ENCODE peak calls at places on chromosomes 7 and 10, in eight cellular contexts. M, V, C, E, O, T, J and A are unnamed samples.
A peak's percentile ranks its signal among the peaks of the same experiment; 100 is the strongest.

GRCh38 chr10:14296081-14296709 is 34.5 kb downstream of the FRMD4A start:
- DNase-seq in C (no peak), M (no peak), O (no peak), J (no peak), V (no peak), T (no peak), E (peak; percentile 8), A (no peak)

GRCh38 chr7:19773361-19773760 is at the start of gene TMEM196:
- DNase-seq in J (no peak), C (no peak), T (no peak), O (peak; percentile 44), E (no peak), V (peak; percentile 7), M (no peak), A (no peak)

GRCh38 chr10:90787906-90788491 is 69.8 kb downstream of the HTR7 start:
- DNase-seq in J (peak; percentile 15), T (no peak), O (no peak), M (no peak), C (peak; percentile 34), V (no peak), E (peak; percentile 22), A (no peak)

GRCh38 chr7:159033473-159033825 is 111.2 kb downstream of the VIPR2 start:
- DNase-seq in V (no peak), T (no peak), O (no peak), E (no peak), M (no peak), J (no peak), C (peak; percentile 30), A (no peak)

GRCh38 chr7:38339953-38340819 is 66.8 kb upstream of the TARP start:
- DNase-seq in J (no peak), M (no peak), V (no peak), T (no peak), O (no peak), C (no peak), E (no peak), A (no peak)

GRCh38 chr7:74032191-74032490 is 4.2 kb downstream of the ELN start:
- DNase-seq in C (peak; percentile 37), E (peak; percentile 67), T (no peak), O (no peak), J (peak; percentile 57), M (peak; percentile 54), V (peak; percentile 64), A (peak; percentile 52)

GRCh38 chr10:114492351-114493037 is 88.2 kb upstream of the AFAP1L2 start:
- DNase-seq in C (no peak), O (no peak), T (no peak), M (peak; percentile 71), E (peak; percentile 69), V (no peak), J (no peak), A (no peak)

GRCh38 chr7:20395494-20395893 is 64.8 kb downstream of the ITGB8 start:
- DNase-seq in T (no peak), J (no peak), M (no peak), E (no peak), V (no peak), C (no peak), O (no peak), A (no peak)

GRCh38 chr10:287814-288213 is 152.6 kb downstream of the ZMYND11 start:
- DNase-seq in O (no peak), T (no peak), J (no peak), V (no peak), C (no peak), M (no peak), E (peak; percentile 5), A (no peak)

GRCh38 chr7:131498237-131498885 is 58.1 kb downstream of the PODXL start:
- DNase-seq in V (no peak), C (no peak), J (peak; percentile 47), O (no peak), M (no peak), T (no peak), E (no peak), A (no peak)

GRCh38 chr10:27685686-27686085 is 59.9 kb downstream of the MKX start:
- DNase-seq in M (no peak), T (no peak), E (no peak), O (no peak), C (no peak), V (no peak), J (no peak), A (no peak)

GRCh38 chr10:86968271-86968993 is at the start of gene ADIRF:
- DNase-seq in J (no peak), V (no peak), T (no peak), O (peak; percentile 41), M (no peak), C (no peak), E (no peak), A (no peak)

GRCh38 chr7:114099337-114099736 is 180.5 kb upstream of the PPP1R3A start:
- DNase-seq in C (no peak), E (peak; percentile 9), T (no peak), J (no peak), V (no peak), O (no peak), M (no peak), A (no peak)

GRCh38 chr7:27651702-27652101 is 11.0 kb downstream of the HIBADH start:
- DNase-seq in M (no peak), E (no peak), T (no peak), J (no peak), C (no peak), V (no peak), O (no peak), A (no peak)

GRCh38 chr7:85191383-85191782 is 4.5 kb upstream of the SEMA3D start:
- DNase-seq in E (peak; percentile 58), O (no peak), V (no peak), C (no peak), T (no peak), J (no peak), M (no peak), A (no peak)

GRCh38 chr10:93806882-93807281 is 49.1 kb downstream of the LGI1 start:
- DNase-seq in O (no peak), E (peak; percentile 18), T (no peak), C (no peak), J (no peak), M (no peak), V (no peak), A (no peak)

GRCh38 chr10:21523007-21523406 is 2.5 kb downstream of the SKIDA1 start:
- DNase-seq in V (no peak), J (no peak), T (no peak), E (no peak), O (no peak), C (no peak), M (no peak), A (no peak)

GRCh38 chr10:98269435-98269912 is 1.5 kb upstream of the LOXL4 start:
- DNase-seq in T (no peak), O (no peak), M (peak; percentile 31), V (no peak), J (peak; percentile 66), C (no peak), E (peak; percentile 97), A (peak; percentile 55)

GRCh38 chr7:92357260-92357659 is 90.0 kb upstream of the GATAD1 start:
- DNase-seq in E (no peak), T (no peak), J (no peak), O (no peak), C (no peak), M (no peak), V (no peak), A (no peak)

GRCh38 chr10:58516118-58516517 is 3.4 kb downstream of the BICC1 start:
- DNase-seq in V (no peak), C (no peak), M (no peak), E (no peak), J (no peak), O (no peak), T (no peak), A (no peak)

GRCh38 chr10:5447611-5448071 is 35.3 kb downstream of the NET1 start:
- DNase-seq in M (no peak), V (no peak), O (no peak), J (no peak), C (no peak), E (no peak), T (no peak), A (no peak)

GRCh38 chr10:114507449-114507848 is 103.1 kb upstream of the AFAP1L2 start:
- DNase-seq in J (no peak), C (no peak), T (no peak), O (no peak), E (no peak), M (peak; percentile 81), V (no peak), A (no peak)

GRCh38 chr10:114869500-114869899 is 47.9 kb downstream of the FHIP2A start:
- DNase-seq in E (peak; percentile 66), J (peak; percentile 89), T (no peak), M (no peak), V (no peak), C (no peak), O (no peak), A (peak; percentile 44)

GRCh38 chr7:106060394-106060920 is 51.7 kb downstream of the SYPL1 start:
- DNase-seq in E (no peak), M (no peak), T (no peak), O (no peak), V (no peak), C (no peak), J (no peak), A (no peak)

GRCh38 chr10:13270877-13271551 is 28.9 kb downstream of the PHYH start:
- DNase-seq in O (no peak), E (peak; percentile 75), V (no peak), M (no peak), C (no peak), T (no peak), J (peak; percentile 46), A (peak; percentile 28)

GRCh38 chr10:106571216-106571954 is 593.1 kb downstream of the SORCS1 start:
- DNase-seq in O (no peak), E (peak; percentile 60), T (no peak), C (peak; percentile 58), M (no peak), J (no peak), V (no peak), A (no peak)

GRCh38 chr10:81730901-81731300 is 144.1 kb upstream of the NRG3 start:
- DNase-seq in M (no peak), T (no peak), J (no peak), V (no peak), O (no peak), C (no peak), E (no peak), A (no peak)

GRCh38 chr10:21099291-21099800 is 202.2 kb upstream of the NEBL start:
- DNase-seq in E (no peak), C (no peak), O (peak; percentile 52), J (no peak), V (peak; percentile 47), M (peak; percentile 83), T (no peak), A (no peak)

GRCh38 chr10:89100680-89101079 is 106.4 kb downstream of the CH25H start:
- DNase-seq in C (no peak), M (no peak), J (no peak), E (no peak), V (no peak), O (no peak), T (no peak), A (peak; percentile 51)

GRCh38 chr10:22335204-22335956 is 9.9 kb upstream of the SPAG6 start:
- DNase-seq in E (no peak), M (no peak), C (peak; percentile 47), O (peak; percentile 49), J (no peak), V (peak; percentile 36), T (no peak), A (no peak)

GRCh38 chr7:26046150-26046549 is 105.8 kb upstream of the NFE2L3 start:
- DNase-seq in C (no peak), T (no peak), V (no peak), O (no peak), M (no peak), J (no peak), E (no peak), A (no peak)

GRCh38 chr10:79298403-79299244 is 48.6 kb upstream of the PPIF start:
- DNase-seq in O (peak; percentile 81), V (peak; percentile 52), J (peak; percentile 92), T (no peak), C (no peak), E (peak; percentile 99), M (no peak), A (peak; percentile 89)